ENCODE peak calls at places on chromosome 17, in seven cellular contexts. W is GM23338; S is heart right ventricle; E is lung; F is A673; Y is CD8-positive, alpha-beta memory T cell; T is CD8-positive, alpha-beta T cell. I is an unnamed sample.

GRCh38 chr17:78538033-78538776 is 39.0 kb downstream of the DNAH17 start:
- DNase-seq in W (no peak), S (no peak), E (no peak), F (no peak), Y (no peak), T (no peak), I (no peak)

GRCh38 chr17:56021681-56022205 is 131.5 kb upstream of the ANKFN1 start:
- DNase-seq in W (no peak), S (no peak), E (no peak), F (no peak), Y (no peak), T (no peak), I (no peak)

GRCh38 chr17:37759014-37759637 is 14.3 kb upstream of the HNF1B start:
- DNase-seq in W (no peak), S (no peak), E (no peak), F (no peak), Y (no peak), T (no peak), I (no peak)

GRCh38 chr17:9928601-9929341 is 23.7 kb upstream of the RCVRN start:
- DNase-seq in W (peak), S (no peak), E (no peak), F (peak), Y (no peak), T (no peak), I (peak)

GRCh38 chr17:8382052-8382879 is 727 bp downstream of the RPL26 start:
- DNase-seq in W (no peak), S (no peak), E (no peak), F (no peak), Y (no peak), T (no peak), I (no peak)

GRCh38 chr17:56652608-56653007 is 59.1 kb downstream of the NOG start:
- DNase-seq in W (no peak), S (no peak), E (no peak), F (no peak), Y (no peak), T (no peak), I (no peak)

GRCh38 chr17:78665952-78666920 is 89.0 kb upstream of the DNAH17 start:
- DNase-seq in W (no peak), S (no peak), E (no peak), F (no peak), Y (peak), T (peak), I (no peak)

GRCh38 chr17:31584436-31585279 is 193.2 kb downstream of the RAB11FIP4 start:
- DNase-seq in W (no peak), S (no peak), E (no peak), F (no peak), Y (no peak), T (no peak), I (no peak)

GRCh38 chr17:48530887-48531272 is at the start of gene HOXB1:
- DNase-seq in W (peak), S (no peak), E (no peak), F (no peak), Y (no peak), T (no peak), I (no peak)

GRCh38 chr17:75250009-75250471 is 11.4 kb downstream of the GGA3 start:
- DNase-seq in W (no peak), S (no peak), E (no peak), F (peak), Y (peak), T (peak), I (no peak)
- H3K27ac ChIP-seq in W (peak), S (peak), E (no peak), F (peak), Y (peak), T (peak), I (no peak)

GRCh38 chr17:77462553-77463497 is 322.1 kb downstream of the SEC14L1 start:
- DNase-seq in W (no peak), S (no peak), E (no peak), F (no peak), Y (no peak), T (no peak), I (no peak)

GRCh38 chr17:77466596-77467223 is 325.9 kb downstream of the SEC14L1 start:
- DNase-seq in W (no peak), S (no peak), E (no peak), F (no peak), Y (no peak), T (no peak), I (no peak)

GRCh38 chr17:77465358-77466041 is 324.7 kb downstream of the SEC14L1 start:
- DNase-seq in W (peak), S (peak), E (peak), F (peak), Y (peak), T (peak), I (no peak)

GRCh38 chr17:77466140-77466539 is 325.4 kb downstream of the SEC14L1 start:
- DNase-seq in W (peak), S (no peak), E (no peak), F (no peak), Y (no peak), T (no peak), I (no peak)

GRCh38 chr17:77464988-77465357 is 324.2 kb downstream of the SEC14L1 start:
- DNase-seq in W (no peak), S (no peak), E (no peak), F (no peak), Y (no peak), T (no peak), I (no peak)
- H3K27ac ChIP-seq in W (peak), S (peak), E (no peak), F (peak), Y (no peak), T (peak), I (peak)

GRCh38 chr17:75737133-75737962 is 16.1 kb downstream of the ITGB4 start:
- DNase-seq in W (no peak), S (no peak), E (no peak), F (no peak), Y (no peak), T (no peak), I (no peak)
- H3K27ac ChIP-seq in W (no peak), S (no peak), E (no peak), F (no peak), Y (no peak), T (no peak), I (no peak)

GRCh38 chr17:50922739-50923405 is 56.7 kb upstream of the TOB1 start:
- DNase-seq in W (no peak), S (no peak), E (no peak), F (no peak), Y (no peak), T (no peak), I (no peak)
- H3K27ac ChIP-seq in W (no peak), S (no peak), E (no peak), F (no peak), Y (no peak), T (no peak), I (no peak)

GRCh38 chr17:4837471-4838305 is 4.5 kb downstream of the MINK1 start:
- DNase-seq in W (no peak), S (peak), E (no peak), F (no peak), Y (no peak), T (no peak), I (no peak)
- H3K27ac ChIP-seq in W (peak), S (peak), E (peak), F (no peak), Y (no peak), T (no peak), I (no peak)

GRCh38 chr17:38885728-38886642 is 16.1 kb downstream of the LASP1 start:
- DNase-seq in W (peak), S (no peak), E (no peak), F (no peak), Y (no peak), T (no peak), I (no peak)
- H3K27ac ChIP-seq in W (peak), S (peak), E (no peak), F (no peak), Y (no peak), T (peak), I (peak)

GRCh38 chr17:59149051-59149450 is 5.9 kb downstream of the SKA2 start:
- DNase-seq in W (no peak), S (no peak), E (no peak), F (no peak), Y (no peak), T (no peak), I (no peak)
- H3K27ac ChIP-seq in W (no peak), S (no peak), E (no peak), F (no peak), Y (no peak), T (no peak), I (no peak)

GRCh38 chr17:27861979-27862378 is 31.2 kb downstream of the LYRM9 start:
- DNase-seq in W (no peak), S (no peak), E (no peak), F (no peak), Y (no peak), T (no peak), I (no peak)
- H3K27ac ChIP-seq in W (no peak), S (no peak), E (no peak), F (no peak), Y (no peak), T (no peak), I (no peak)

GRCh38 chr17:50480142-50480764 is 1.6 kb downstream of the RSAD1 start:
- DNase-seq in W (no peak), S (no peak), E (no peak), F (no peak), Y (no peak), T (no peak), I (no peak)
- H3K27ac ChIP-seq in W (no peak), S (no peak), E (no peak), F (no peak), Y (no peak), T (no peak), I (peak)

GRCh38 chr17:15462962-15463361 is 4.5 kb downstream of the CDRT4 start:
- DNase-seq in W (no peak), S (no peak), E (no peak), F (no peak), Y (no peak), T (no peak), I (peak)
- H3K27ac ChIP-seq in W (no peak), S (peak), E (peak), F (no peak), Y (no peak), T (no peak), I (peak)

I was measured in uterus.